ENCODE peak calls at places on chromosome 7, in eight cellular contexts. E is neural crest cell, A is fibroblast of lung, G is IMR-90, J is activated B cell treated with CpG ODN at 0.5 μM for 24 hours, N is nephron progenitor cell, C is cardiac fibroblast, Y is GM13977. X is an unnamed sample.

GRCh38 chr7:158863611-158864506 is 7.5 kb downstream of the DYNC2I1 start:
- DNase-seq in J (no peak), E (no peak), Y (peak), N (peak), A (peak), G (peak), C (peak), X (no peak)

GRCh38 chr7:70743531-70743930 is 388.4 kb upstream of the GALNT17 start:
- DNase-seq in C (no peak), Y (no peak), N (no peak), G (no peak), E (no peak), A (no peak), J (no peak), X (no peak)

GRCh38 chr7:135349746-135350145 is 116.1 kb downstream of the STRA8 start:
- DNase-seq in E (no peak), J (no peak), C (peak), Y (no peak), N (no peak), A (peak), G (peak), X (no peak)

GRCh38 chr7:972670-973309 is 2.6 kb downstream of the COX19 start:
- DNase-seq in Y (no peak), C (no peak), N (no peak), J (no peak), G (no peak), A (no peak), E (no peak), X (no peak)

GRCh38 chr7:3493499-3493898 is 192.4 kb downstream of the SDK1 start:
- DNase-seq in N (no peak), E (no peak), Y (no peak), G (peak), J (no peak), C (peak), A (peak), X (peak)

GRCh38 chr7:21044384-21044783 is 257.7 kb upstream of the SP8 start:
- DNase-seq in N (no peak), Y (no peak), J (no peak), E (no peak), G (no peak), A (no peak), C (no peak), X (no peak)

GRCh38 chr7:140358771-140359095 is 39.6 kb downstream of the SLC37A3 start:
- DNase-seq in C (no peak), N (no peak), A (no peak), J (no peak), Y (no peak), G (no peak), E (no peak), X (no peak)

GRCh38 chr7:47500103-47500563 is 81.8 kb downstream of the TNS3 start:
- DNase-seq in G (no peak), Y (no peak), J (no peak), E (no peak), A (no peak), N (no peak), C (no peak), X (no peak)

GRCh38 chr7:112129655-112130323 is 76.4 kb downstream of the DOCK4 start:
- DNase-seq in A (no peak), N (no peak), E (no peak), C (no peak), Y (no peak), G (no peak), J (no peak), X (no peak)

GRCh38 chr7:41097501-41097900 is 605.4 kb downstream of the INHBA start:
- DNase-seq in G (peak), J (no peak), N (no peak), Y (no peak), C (peak), E (no peak), A (peak), X (peak)

GRCh38 chr7:2018786-2019692 is 213.7 kb downstream of the MAD1L1 start:
- DNase-seq in C (peak), E (no peak), G (peak), A (peak), N (no peak), Y (no peak), J (peak), X (peak)

GRCh38 chr7:50664461-50664922 is 99.3 kb upstream of the DDC start:
- DNase-seq in A (peak), Y (peak), N (no peak), J (no peak), E (no peak), C (peak), G (peak), X (peak)

DNA sequence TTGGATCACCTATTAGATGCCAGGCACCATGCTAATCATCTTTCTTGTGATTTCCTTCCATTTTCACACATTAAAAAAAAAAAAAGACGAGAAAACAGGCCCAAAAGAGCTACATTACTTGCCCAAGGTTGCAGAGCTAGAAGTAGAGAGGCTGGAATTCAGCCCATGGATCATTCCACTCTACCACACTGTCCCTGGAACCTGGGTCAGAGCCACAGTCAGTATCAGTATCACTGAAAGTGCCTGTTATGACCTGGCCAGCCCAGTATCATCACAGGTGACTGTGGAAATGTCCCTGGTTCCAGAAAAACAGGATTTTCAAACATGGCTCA is 3.3 kb upstream of the FLNC start:
- DNase-seq in J (no peak), G (no peak), Y (no peak), C (no peak), N (no peak), A (no peak), E (no peak), X (no peak)
- TF ChIP-seq CTCF in J (no peak), G (no peak), Y (no peak), C (no peak), N (no peak), A (no peak), E (no peak), X (no peak)

GRCh38 chr7:44212581-44213184 is 11.9 kb downstream of the YKT6 start:
- DNase-seq in J (peak), A (no peak), N (no peak), C (no peak), E (no peak), G (no peak), Y (no peak), X (no peak)

GRCh38 chr7:44216019-44216418 is 15.2 kb downstream of the YKT6 start:
- DNase-seq in A (no peak), Y (no peak), G (no peak), N (no peak), C (no peak), E (no peak), J (no peak), X (no peak)

GRCh38 chr7:44215531-44215930 is 14.8 kb downstream of the YKT6 start:
- DNase-seq in J (no peak), A (no peak), E (no peak), Y (no peak), G (no peak), N (no peak), C (no peak), X (no peak)

GRCh38 chr7:44213206-44213871 is 12.6 kb downstream of the YKT6 start:
- DNase-seq in A (no peak), N (no peak), G (no peak), Y (peak), E (no peak), J (peak), C (no peak), X (no peak)

DNA sequence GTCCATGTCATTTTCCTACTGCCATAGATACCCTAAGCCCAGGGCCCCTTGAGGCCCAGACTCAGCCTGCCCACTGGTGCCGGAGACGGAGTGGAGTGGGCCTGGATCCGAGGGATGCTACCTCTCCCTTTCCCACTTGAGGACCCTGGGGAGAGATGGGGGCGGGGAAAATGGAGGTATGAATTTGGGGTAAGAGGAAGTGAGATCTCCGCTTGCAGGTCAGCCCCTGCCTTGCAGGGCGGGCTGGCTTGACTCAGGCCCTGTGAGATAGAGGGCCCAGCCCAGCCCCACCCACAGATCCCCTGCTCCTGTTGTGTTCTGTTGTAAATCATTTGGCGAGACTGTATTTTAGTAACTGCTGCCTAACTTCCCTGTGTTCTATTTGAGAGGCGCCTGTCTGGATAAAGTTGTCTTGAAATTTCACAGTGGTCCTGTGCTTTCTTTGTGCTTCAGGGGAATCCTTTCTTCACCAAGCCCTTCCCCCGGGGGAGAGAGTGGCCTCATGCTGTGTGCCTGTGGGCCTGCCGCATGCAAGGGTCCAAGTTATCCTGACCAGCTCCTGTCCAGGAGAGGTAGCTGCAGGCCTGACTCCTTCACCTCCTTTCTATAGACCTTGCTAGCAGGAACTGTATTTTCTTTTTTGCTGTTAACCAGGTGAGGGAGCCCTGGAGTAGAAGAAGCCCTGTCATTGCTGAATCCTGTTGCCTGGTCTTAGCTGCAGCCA is 13.3 kb downstream of the YKT6 start:
- DNase-seq in C (peak), A (peak), J (no peak), G (peak), Y (peak), N (peak), E (no peak), X (peak)
- TF ChIP-seq CTCF in C (peak), A (peak), J (no peak), G (peak), Y (peak), N (peak), E (peak), X (peak)

DNA sequence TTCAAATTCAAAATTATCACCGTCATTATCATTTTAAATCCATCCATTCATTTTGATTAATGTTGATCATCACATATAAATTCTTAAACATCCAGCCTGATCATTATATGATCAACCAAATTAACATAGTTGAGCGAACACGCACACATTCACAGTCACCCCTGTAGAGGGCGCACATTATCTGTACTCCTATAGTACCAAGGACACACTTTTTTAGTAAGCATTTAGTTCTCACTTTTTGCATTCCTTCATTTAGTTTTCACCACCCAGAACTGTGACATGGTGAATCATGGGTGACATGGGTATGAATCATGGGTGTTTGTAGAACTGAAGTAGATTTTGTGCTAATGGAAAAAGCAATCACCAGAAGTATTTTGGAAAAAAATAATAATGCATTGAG is 26.0 kb upstream of the ZNF735 start:
- DNase-seq in A (no peak), J (no peak), Y (no peak), E (no peak), C (peak), N (no peak), G (no peak), X (no peak)
- TF ChIP-seq CTCF in A (peak), J (no peak), Y (peak), E (no peak), C (no peak), N (no peak), G (peak), X (no peak)

GRCh38 chr7:9226500-9226899 is 793.1 kb downstream of the NXPH1 start:
- DNase-seq in J (no peak), Y (no peak), C (no peak), G (no peak), E (no peak), A (no peak), N (no peak), X (no peak)

DNA sequence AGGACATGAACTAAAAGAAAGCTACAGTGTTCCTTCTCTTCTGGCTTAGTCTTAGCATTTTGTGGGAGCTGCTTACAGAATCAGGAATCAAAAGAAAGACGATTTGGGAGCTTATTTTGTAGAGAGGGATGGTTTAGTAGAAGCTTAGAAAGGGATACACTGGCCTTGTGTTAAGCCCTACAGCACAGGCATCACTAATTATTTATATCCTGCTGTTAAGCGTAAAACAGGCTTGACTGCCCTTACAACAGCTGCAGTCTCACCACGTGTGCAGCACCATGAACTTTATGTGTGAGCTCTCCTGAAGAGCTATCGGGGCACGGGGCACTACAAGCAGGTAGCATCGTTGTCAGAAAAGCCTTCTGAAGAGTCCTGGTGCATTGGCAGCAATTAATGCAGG is 798.3 kb downstream of the NXPH1 start:
- DNase-seq in E (no peak), Y (no peak), A (no peak), G (no peak), C (no peak), N (no peak), J (no peak), X (no peak)
- TF ChIP-seq CTCF in E (no peak), Y (no peak), A (no peak), G (no peak), C (no peak), N (no peak), J (no peak), X (no peak)

DNA sequence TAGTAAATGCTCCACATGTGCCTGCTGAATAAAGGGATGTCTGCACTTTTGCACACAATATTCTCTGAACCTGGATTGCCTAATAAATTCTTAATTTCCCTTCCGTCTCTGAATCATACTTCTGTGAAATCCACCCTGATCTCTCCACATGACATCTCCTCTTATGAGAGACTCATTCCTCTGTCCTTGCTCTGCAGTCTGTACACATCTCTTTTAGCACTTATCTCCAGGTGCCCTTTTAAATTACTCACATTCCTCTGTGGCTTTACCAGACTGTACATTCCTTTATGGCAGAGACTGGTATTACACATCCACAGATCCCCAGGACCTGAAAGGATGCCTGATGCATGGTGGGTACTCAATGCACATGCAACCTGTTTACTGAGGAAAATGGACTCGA is 527.6 kb downstream of the PHTF2 start:
- DNase-seq in N (no peak), G (peak), E (no peak), C (peak), Y (no peak), J (no peak), A (peak), X (no peak)
- TF ChIP-seq CTCF in N (no peak), G (no peak), E (no peak), C (no peak), Y (no peak), J (no peak), A (no peak), X (no peak)

GRCh38 chr7:27762062-27762461 is 22.1 kb downstream of the TAX1BP1 start:
- DNase-seq in G (no peak), E (no peak), J (no peak), Y (no peak), A (no peak), C (no peak), N (no peak), X (no peak)
- TF ChIP-seq CTCF in G (no peak), E (no peak), J (no peak), Y (no peak), A (no peak), C (no peak), N (no peak), X (no peak)

X was measured in astrocyte of the cerebellum.